ENCODE peak calls at places on chromosomes 5 and 9, in five cellular contexts. A, H, K, I and O are unnamed samples.

GRCh38 chr5:151724360-151724759 is 34.1 kb downstream of the ATOX1 start:
- DNase-seq in H (no peak), I (no peak), A (no peak), K (no peak), O (no peak)

GRCh38 chr9:77177894-77178794 is 810 bp downstream of the VPS13A start:
- DNase-seq in K (peak), H (peak), I (peak), A (peak), O (peak)

GRCh38 chr9:72355153-72355552 is 9.9 kb downstream of the ZFAND5 start:
- DNase-seq in I (peak), A (no peak), H (no peak), K (no peak), O (no peak)

GRCh38 chr9:115328228-115328627 is 210.3 kb upstream of the TNC start:
- DNase-seq in I (no peak), K (peak), H (no peak), A (no peak), O (no peak)

GRCh38 chr5:179234563-179235135 is 110.6 kb downstream of the ADAMTS2 start:
- DNase-seq in I (no peak), H (no peak), A (no peak), K (no peak), O (no peak)

GRCh38 chr9:87701491-87701890 is 24.4 kb upstream of the CTSL start:
- DNase-seq in I (no peak), K (no peak), H (no peak), A (no peak), O (no peak)

GRCh38 chr9:94593459-94594345 is at the start of gene FBP2:
- DNase-seq in H (no peak), I (no peak), A (no peak), K (no peak), O (no peak)

GRCh38 chr5:111984044-111984443 is 227.1 kb upstream of the NREP start:
- DNase-seq in I (peak), A (no peak), K (peak), H (no peak), O (no peak)

GRCh38 chr9:97830884-97831829 is 21.9 kb upstream of the FOXE1 start:
- DNase-seq in K (no peak), I (no peak), H (peak), A (no peak), O (no peak)

GRCh38 chr9:135502168-135502872 is 1.8 kb downstream of the MRPS2 start:
- DNase-seq in A (peak), I (no peak), K (no peak), H (no peak), O (no peak)

GRCh38 chr5:124628721-124629596 is 117.5 kb downstream of the ZNF608 start:
- DNase-seq in A (peak), K (peak), H (peak), I (peak), O (peak)

GRCh38 chr5:139652788-139653241 is 4.7 kb downstream of the CXXC5 start:
- DNase-seq in K (no peak), H (no peak), A (peak), I (no peak), O (no peak)

DNA sequence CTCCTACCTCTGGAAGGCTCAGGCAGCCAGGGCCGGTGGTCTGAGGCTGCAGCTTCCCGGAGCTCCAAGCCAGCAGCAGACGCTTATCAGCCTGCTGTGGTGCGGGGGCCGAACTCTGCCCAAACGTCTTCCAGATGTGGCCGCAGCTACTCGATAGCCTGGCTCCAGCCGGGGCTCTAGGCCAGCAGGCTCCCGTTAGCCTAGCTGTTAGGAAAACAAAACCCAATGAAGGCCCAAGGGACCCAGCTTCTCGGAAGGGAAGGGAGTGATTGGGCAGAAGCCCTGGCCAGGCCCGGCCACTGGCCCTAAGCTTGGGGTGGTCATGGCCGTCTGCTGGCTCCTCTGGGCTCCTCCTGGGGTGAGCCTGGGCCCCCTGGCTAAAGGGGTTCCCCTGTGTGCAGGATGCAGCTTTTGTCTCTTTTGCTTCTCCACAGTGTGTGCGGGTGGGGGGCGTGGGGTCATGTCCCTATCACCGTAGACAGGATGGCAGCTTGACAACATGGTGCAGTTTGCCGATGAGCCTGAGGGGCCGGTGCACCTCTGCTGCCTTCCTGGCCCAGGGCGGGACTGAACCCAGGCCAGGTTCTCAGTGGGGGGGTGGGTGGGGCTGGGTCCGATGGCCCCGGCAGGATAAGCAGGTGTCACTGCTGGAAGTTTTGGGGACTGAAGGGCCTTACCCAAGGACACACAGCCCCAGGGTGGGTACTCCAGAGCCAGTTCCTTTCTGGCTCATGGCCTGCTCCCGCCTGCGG is 18.7 kb downstream of the MYMK start:
- DNase-seq in K (peak), I (no peak), A (peak), H (no peak), O (no peak)
- TF ChIP-seq MAFK in K (no peak), I (no peak), A (no peak), H (no peak), O (no peak)

DNA sequence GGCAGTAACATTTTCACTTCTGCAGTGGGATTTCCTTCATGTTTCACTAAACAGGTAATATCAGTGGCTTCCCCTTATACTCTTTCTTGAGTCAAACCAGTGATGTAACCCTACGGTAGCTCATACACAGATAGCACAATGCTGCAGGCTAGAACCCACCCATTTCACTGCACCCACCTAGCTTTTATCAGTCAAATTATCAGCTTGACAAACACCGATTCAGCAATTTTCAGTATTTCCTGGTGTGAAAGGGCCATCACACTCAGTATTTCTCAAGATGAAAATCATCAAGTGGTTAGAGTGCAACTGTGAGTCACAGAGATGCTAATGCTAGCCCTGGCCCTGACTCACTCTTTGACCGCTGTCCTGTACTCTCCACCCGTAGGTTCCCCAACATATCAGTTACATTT is 242.3 kb upstream of the PTGER4 start:
- DNase-seq in A (no peak), H (no peak), K (peak), I (peak), O (no peak)
- TF ChIP-seq MAFK in A (no peak), H (peak), K (peak), I (peak), O (no peak)

GRCh38 chr5:16304846-16305245 is 125.3 kb upstream of the MARCHF11 start:
- DNase-seq in H (no peak), K (peak), A (no peak), I (no peak), O (no peak)
- TF ChIP-seq MAFK in H (no peak), K (no peak), A (no peak), I (no peak), O (no peak)

DNA sequence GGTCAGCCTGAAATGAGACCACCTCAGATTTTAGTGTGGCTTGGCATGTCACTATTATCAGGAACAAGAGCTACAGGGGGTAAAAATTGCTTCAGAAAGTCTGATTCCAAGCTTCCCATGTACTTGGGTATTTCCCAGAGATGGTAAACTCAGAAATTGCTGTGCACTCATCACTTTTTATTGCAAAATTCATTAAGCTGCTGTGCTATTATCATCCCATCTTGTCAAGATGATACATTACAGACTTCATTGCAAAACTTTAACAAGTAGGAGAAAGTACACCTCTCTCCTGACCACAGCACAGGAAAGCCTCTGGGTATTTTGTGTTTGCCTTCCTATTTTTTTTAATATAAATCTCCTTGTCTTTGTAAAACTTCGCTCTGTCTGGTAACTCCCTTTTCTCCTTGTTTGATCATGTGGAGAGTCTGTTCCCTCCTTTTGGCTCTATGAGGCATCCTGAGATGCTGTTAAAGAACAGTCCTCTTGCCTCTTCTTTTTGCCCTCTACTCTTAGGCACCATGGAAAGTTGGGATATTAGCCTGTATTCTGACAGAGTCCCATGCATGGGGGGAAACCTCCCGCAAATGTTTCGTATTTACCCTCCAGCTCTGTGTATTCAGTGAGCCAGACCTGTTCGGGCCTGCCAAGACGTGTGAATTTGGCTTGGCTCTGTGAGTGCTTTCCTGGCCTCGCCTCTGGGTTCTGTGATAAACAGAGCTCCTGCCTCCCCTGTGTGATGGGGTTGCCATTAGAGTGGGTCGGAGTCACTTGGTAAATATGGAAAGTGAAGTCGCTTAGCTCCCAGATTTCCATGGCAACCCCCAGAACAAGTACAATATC is 260.7 kb downstream of the NR3C1 start:
- DNase-seq in K (peak), H (no peak), A (no peak), I (no peak), O (no peak)
- TF ChIP-seq MAFK in K (no peak), H (no peak), A (no peak), I (no peak), O (no peak)

DNA sequence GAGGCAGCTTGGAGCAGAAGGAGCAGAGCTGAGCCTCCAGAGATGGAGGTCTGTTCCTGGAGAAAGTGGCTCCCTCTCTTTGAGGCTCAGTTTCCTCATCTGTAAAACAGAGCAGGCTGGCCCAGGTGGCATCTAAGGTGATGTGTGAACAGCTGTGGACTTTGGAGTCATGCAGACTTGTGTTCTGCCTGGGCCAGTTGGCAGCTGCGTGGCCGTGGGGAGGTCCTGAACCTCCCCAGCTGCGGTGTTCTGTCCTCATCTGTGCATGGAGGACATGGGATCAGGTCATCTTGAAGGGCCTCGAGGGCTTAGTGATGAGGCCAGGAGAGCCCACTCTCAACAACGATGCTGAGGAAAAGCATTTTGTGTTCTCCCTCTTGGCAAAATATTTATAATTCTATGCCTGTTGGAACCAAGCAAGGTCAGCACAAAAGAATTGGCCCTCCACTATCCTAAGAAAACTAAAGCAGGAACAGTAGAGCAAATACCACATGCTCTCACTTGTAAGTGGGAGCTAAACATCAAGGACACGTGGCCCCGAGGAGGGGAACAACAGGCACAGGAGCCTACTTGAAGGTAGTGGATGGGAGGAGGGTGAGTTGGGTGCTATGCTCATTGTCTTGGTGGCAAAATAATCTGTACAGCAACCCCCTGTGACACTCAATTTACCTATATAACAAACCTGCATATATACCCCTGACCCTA is 63.2 kb upstream of the COL15A1 start:
- DNase-seq in K (no peak), I (no peak), H (no peak), A (no peak), O (no peak)
- TF ChIP-seq MAFK in K (no peak), I (no peak), H (no peak), A (no peak), O (no peak)

GRCh38 chr5:8057764-8058163 is 188.8 kb downstream of the MTRR start:
- DNase-seq in H (no peak), K (peak), A (peak), I (no peak), O (no peak)

GRCh38 chr5:8059337-8059736 is 190.4 kb downstream of the MTRR start:
- DNase-seq in I (no peak), K (no peak), H (no peak), A (no peak), O (no peak)

GRCh38 chr5:8061140-8061469 is 192.2 kb downstream of the MTRR start:
- DNase-seq in H (no peak), A (no peak), I (no peak), K (no peak), O (no peak)

GRCh38 chr5:8058626-8059180 is 189.8 kb downstream of the MTRR start:
- DNase-seq in K (no peak), I (no peak), A (no peak), H (no peak), O (no peak)

DNA sequence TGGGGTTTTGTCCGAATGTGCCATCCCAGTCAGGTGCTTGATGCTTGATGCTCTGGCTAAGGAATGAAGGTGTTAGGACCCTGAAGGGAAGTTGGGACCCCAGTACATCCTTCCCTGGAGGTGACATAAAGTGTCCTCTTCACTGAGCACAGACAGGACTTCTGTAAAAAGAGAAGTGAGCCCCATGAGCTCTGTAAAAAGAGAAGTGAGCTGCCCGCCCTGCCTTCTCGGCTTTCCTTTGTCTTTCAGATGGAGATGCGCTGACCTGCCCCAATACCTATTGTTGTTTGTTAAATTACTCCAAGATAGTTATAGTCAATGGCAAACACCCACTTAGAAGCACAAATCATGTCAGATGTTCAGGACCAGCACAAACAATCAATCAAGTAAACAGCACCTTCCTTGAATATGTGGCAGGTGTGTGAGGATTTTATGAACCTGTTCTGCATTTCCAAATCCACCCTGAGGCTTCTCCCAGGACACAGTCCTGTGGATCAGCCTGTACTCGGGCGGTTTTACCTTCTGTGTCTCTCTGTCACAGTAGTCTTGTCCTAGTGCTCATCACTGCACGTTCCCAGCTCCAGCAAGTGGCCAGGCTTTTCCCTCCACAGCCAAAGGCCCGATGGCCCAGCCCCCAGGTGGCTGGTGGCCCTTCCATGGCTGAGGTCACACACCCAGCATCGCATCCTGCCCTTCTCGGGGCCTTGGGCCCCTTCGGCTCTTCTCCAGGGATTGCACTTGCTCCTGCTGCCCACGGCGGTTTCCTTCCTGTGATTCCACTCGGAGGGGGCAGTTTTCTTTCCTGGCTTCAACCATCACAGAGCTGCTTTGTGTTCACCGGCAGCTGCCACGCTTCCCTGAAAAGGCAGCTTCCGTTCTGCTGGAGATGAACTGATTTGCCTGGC is 191.5 kb downstream of the MTRR start:
- DNase-seq in K (no peak), I (no peak), A (no peak), H (no peak), O (no peak)
- TF ChIP-seq MAFK in K (no peak), I (no peak), A (no peak), H (no peak), O (no peak)

GRCh38 chr5:16051246-16051645 is 128.3 kb downstream of the MARCHF11 start:
- DNase-seq in K (no peak), H (no peak), I (no peak), A (no peak), O (no peak)
- TF ChIP-seq MAFK in K (no peak), H (no peak), I (no peak), A (no peak), O (no peak)

GRCh38 chr5:1731091-1731639 is 68.5 kb downstream of the MRPL36 start:
- DNase-seq in K (no peak), H (no peak), A (no peak), I (no peak), O (peak)
- TF ChIP-seq MAFK in K (no peak), H (no peak), A (no peak), I (no peak), O (no peak)